ENCODE peak calls at places on chromosome 6, in eight cellular contexts. T is iris pigment epithelial cell; Z is memory B cell; C is stimulated activated CD8-positive, alpha-beta memory T cell treated with anti-CD3 and anti-CD28 coated beads, Interleukin-7, amount 100 ng/mL, for 48 hours; Q is GM06990; G is GM13976; I is activated naive CD8-positive, alpha-beta T cell treated with anti-CD3 and anti-CD28 coated beads, Interleukin-2, amount 50 U/mL, for 24 hours; W is head of caudate nucleus. F is an unnamed sample.

GRCh38 chr6:4491501-4492260 is 284.5 kb upstream of the CDYL start:
- DNase-seq in G (no peak), W (no peak), T (peak), Z (no peak), I (no peak), C (no peak), Q (no peak), F (peak)

GRCh38 chr6:43054206-43054943 is 724 bp upstream of the CUL7 start:
- DNase-seq in Z (no peak), I (no peak), C (no peak), W (no peak), T (no peak), G (no peak), Q (no peak), F (no peak)

GRCh38 chr6:14035448-14035847 is 82.1 kb upstream of the CD83 start:
- DNase-seq in I (no peak), Z (no peak), Q (no peak), T (peak), W (no peak), C (no peak), G (no peak), F (peak)

GRCh38 chr6:117548797-117549301 is 53.5 kb downstream of the GOPC start:
- DNase-seq in I (peak), C (no peak), G (no peak), Q (no peak), W (no peak), Z (no peak), T (peak), F (peak)

GRCh38 chr6:149567846-149568585 is 1.8 kb downstream of the GINM1 start:
- DNase-seq in T (no peak), Q (no peak), G (peak), C (no peak), Z (no peak), W (no peak), I (no peak), F (no peak)

GRCh38 chr6:137646506-137646905 is 152.3 kb upstream of the OLIG3 start:
- DNase-seq in Q (no peak), Z (no peak), I (no peak), G (no peak), T (no peak), C (no peak), W (no peak), F (no peak)

GRCh38 chr6:35754452-35755321 is 17.9 kb downstream of the ARMC12 start:
- DNase-seq in T (peak), C (no peak), Z (no peak), I (no peak), G (no peak), W (no peak), Q (no peak), F (peak)

GRCh38 chr6:25794784-25795183 is 37.1 kb downstream of the SLC17A1 start:
- DNase-seq in T (no peak), G (no peak), C (no peak), Q (no peak), I (no peak), Z (no peak), W (no peak), F (no peak)

GRCh38 chr6:44672838-44673237 is 285.3 kb downstream of the CDC5L start:
- DNase-seq in C (no peak), W (no peak), T (no peak), Q (no peak), G (no peak), I (no peak), Z (no peak), F (peak)

GRCh38 chr6:150006961-150007464 is 18.3 kb downstream of the RAET1L start:
- DNase-seq in Q (peak), I (peak), C (no peak), W (peak), T (peak), Z (no peak), G (peak), F (peak)

GRCh38 chr6:124795879-124796838 is 166.1 kb upstream of the RNF217 start:
- DNase-seq in Q (no peak), T (peak), I (no peak), G (no peak), Z (no peak), W (peak), C (no peak), F (peak)

GRCh38 chr6:152185158-152185574 is 377.7 kb downstream of the ESR1 start:
- DNase-seq in W (no peak), I (no peak), Z (no peak), C (no peak), Q (peak), T (no peak), G (no peak), F (no peak)

GRCh38 chr6:98769546-98769945 is 64.8 kb upstream of the POU3F2 start:
- DNase-seq in Q (no peak), T (peak), I (no peak), Z (no peak), G (no peak), W (peak), C (no peak), F (peak)

GRCh38 chr6:145734486-145735355 is 599 bp downstream of the EPM2A start:
- DNase-seq in G (peak), Z (peak), T (peak), C (peak), Q (peak), I (peak), W (peak), F (peak)

GRCh38 chr6:26249959-26250805 is 114.8 kb upstream of the BTN3A2 start:
- DNase-seq in Z (peak), T (peak), W (no peak), I (peak), G (peak), C (no peak), Q (peak), F (peak)

GRCh38 chr6:122059918-122060317 is 339.5 kb upstream of the HSF2 start:
- DNase-seq in G (no peak), Q (no peak), I (no peak), T (no peak), W (no peak), Z (no peak), C (no peak), F (no peak)

GRCh38 chr6:73058736-73059135 is 166.6 kb downstream of the KHDC1L start:
- DNase-seq in W (no peak), Z (no peak), T (peak), Q (no peak), G (no peak), C (no peak), I (no peak), F (peak)

GRCh38 chr6:140208286-140208685 is 833.8 kb upstream of the CITED2 start:
- DNase-seq in Z (no peak), G (no peak), T (no peak), C (no peak), I (no peak), W (no peak), Q (no peak), F (no peak)

GRCh38 chr6:116307001-116307400 is 27.3 kb upstream of the TSPYL1 start:
- DNase-seq in T (no peak), G (no peak), Z (no peak), C (no peak), Q (no peak), W (no peak), I (no peak), F (no peak)

GRCh38 chr6:144664281-144664680 is 379.1 kb downstream of the UTRN start:
- DNase-seq in T (no peak), G (no peak), W (no peak), Z (no peak), C (no peak), I (no peak), Q (no peak), F (no peak)

GRCh38 chr6:35058041-35058675 is 83.0 kb downstream of the TCP11 start:
- DNase-seq in W (peak), C (no peak), Q (no peak), I (no peak), Z (no peak), T (no peak), G (peak), F (no peak)

GRCh38 chr6:109767961-109768360 is 76.9 kb downstream of the FIG4 start:
- DNase-seq in Z (no peak), Q (no peak), C (no peak), G (no peak), W (no peak), T (no peak), I (no peak), F (peak)

GRCh38 chr6:151805286-151805840 is 2.1 kb upstream of the ESR1 start:
- DNase-seq in G (no peak), I (no peak), Z (no peak), Q (no peak), C (no peak), W (no peak), T (no peak), F (no peak)

GRCh38 chr6:118787746-118788419 is 106.1 kb upstream of the ASF1A start:
- DNase-seq in T (peak), W (no peak), G (no peak), Q (no peak), C (no peak), Z (no peak), I (no peak), F (no peak)

GRCh38 chr6:26280409-26280808 is 84.6 kb upstream of the BTN3A2 start:
- DNase-seq in C (no peak), T (no peak), Z (no peak), W (no peak), G (no peak), Q (no peak), I (no peak), F (no peak)

GRCh38 chr6:79570129-79570801 is 33.0 kb upstream of the LCA5 start:
- DNase-seq in G (no peak), Z (no peak), Q (no peak), W (no peak), I (no peak), C (no peak), T (peak), F (peak)

GRCh38 chr6:43972915-43973304 is 154.3 kb downstream of the MRPL14 start:
- DNase-seq in W (peak), C (no peak), T (peak), Q (no peak), I (no peak), G (no peak), Z (no peak), F (peak)

GRCh38 chr6:157268835-157269234 is 54.5 kb downstream of the TMEM242 start:
- DNase-seq in T (peak), Q (no peak), I (no peak), G (no peak), Z (no peak), C (no peak), W (no peak), F (no peak)

GRCh38 chr6:53578371-53578770 is 33.5 kb upstream of the GCLC start:
- DNase-seq in Q (no peak), C (no peak), Z (no peak), I (no peak), T (no peak), G (no peak), W (peak), F (no peak)

GRCh38 chr6:150025201-150025917 is at the start of gene RAET1L:
- DNase-seq in C (no peak), G (no peak), Z (no peak), Q (no peak), T (peak), W (no peak), I (peak), F (peak)

GRCh38 chr6:37141291-37142046 is 28.5 kb upstream of the PIM1 start:
- DNase-seq in W (no peak), I (no peak), Z (no peak), C (no peak), Q (no peak), T (peak), G (no peak), F (no peak)

GRCh38 chr6:1890071-1890470 is 280.4 kb downstream of the FOXC1 start:
- DNase-seq in Z (no peak), G (no peak), T (peak), I (peak), Q (no peak), W (no peak), C (no peak), F (no peak)

GRCh38 chr6:5337573-5337972 is 76.3 kb downstream of the FARS2 start:
- DNase-seq in Q (no peak), I (no peak), W (no peak), T (peak), Z (no peak), G (no peak), C (no peak), F (peak)

GRCh38 chr6:162971346-162971745 is 243.6 kb downstream of the PACRG start:
- DNase-seq in Q (no peak), I (no peak), C (no peak), G (no peak), W (no peak), Z (no peak), T (no peak), F (no peak)

GRCh38 chr6:38415231-38416005 is 224.3 kb downstream of the BTBD9 start:
- DNase-seq in I (no peak), Q (no peak), Z (no peak), T (no peak), C (no peak), G (no peak), W (no peak), F (no peak)

GRCh38 chr6:148525453-148525852 is 182.8 kb downstream of the SASH1 start:
- DNase-seq in Q (no peak), T (peak), I (no peak), C (no peak), G (no peak), Z (no peak), W (no peak), F (peak)

GRCh38 chr6:169986848-169987498 is 235.6 kb downstream of the ERMARD start:
- DNase-seq in W (no peak), Q (no peak), C (no peak), I (no peak), Z (no peak), T (no peak), G (no peak), F (no peak)

GRCh38 chr6:113586413-113586812 is 270.7 kb upstream of the MARCKS start:
- DNase-seq in Z (no peak), I (no peak), C (no peak), G (no peak), W (no peak), T (peak), Q (no peak), F (peak)

F was measured in PC-3.